ENCODE peak calls at places on chromosomes 4 and X, in six cellular contexts. One of them, this sample, is unnamed.
A peak's percentile ranks its signal among the peaks of the same experiment; 100 is the strongest.

GRCh38 chr4:78659665-78660064 is 108.1 kb downstream of the ANXA3 start:
- DNase-seq in activated T-helper 9 cell treated with anti-CD3 and anti-CD28 coated beads, Interleukin-2, amount 50 U/mL, for 16 hours: no peak
- DNase-seq in nephron progenitor cell: no peak
- DNase-seq in activated T-cell treated with anti-CD3 and anti-CD28 coated beads for 1 hour: no peak
- DNase-seq in fibroblast of gingiva: no peak
- DNase-seq in GF-D8: no peak
- DNase-seq in this sample: no peak

GRCh38 chr4:52837716-52838558 is 24.2 kb upstream of the RASL11B start:
- DNase-seq in activated T-cell treated with anti-CD3 and anti-CD28 coated beads for 1 hour: no peak
- DNase-seq in activated T-helper 9 cell treated with anti-CD3 and anti-CD28 coated beads, Interleukin-2, amount 50 U/mL, for 16 hours: no peak
- DNase-seq in GF-D8: no peak
- DNase-seq in fibroblast of gingiva: peak; percentile 32
- DNase-seq in nephron progenitor cell: no peak
- DNase-seq in this sample: no peak

GRCh38 chr4:15740764-15741404 is 37.2 kb upstream of the CD38 start:
- DNase-seq in nephron progenitor cell: no peak
- DNase-seq in GF-D8: no peak
- DNase-seq in activated T-cell treated with anti-CD3 and anti-CD28 coated beads for 1 hour: no peak
- DNase-seq in fibroblast of gingiva: no peak
- DNase-seq in activated T-helper 9 cell treated with anti-CD3 and anti-CD28 coated beads, Interleukin-2, amount 50 U/mL, for 16 hours: no peak
- DNase-seq in this sample: no peak

GRCh38 chrX:94053575-94053974 is 379.6 kb downstream of the FAM133A start:
- DNase-seq in nephron progenitor cell: no peak
- DNase-seq in GF-D8: no peak
- DNase-seq in fibroblast of gingiva: no peak
- DNase-seq in activated T-cell treated with anti-CD3 and anti-CD28 coated beads for 1 hour: no peak
- DNase-seq in activated T-helper 9 cell treated with anti-CD3 and anti-CD28 coated beads, Interleukin-2, amount 50 U/mL, for 16 hours: no peak
- DNase-seq in this sample: no peak

GRCh38 chrX:34487364-34487763 is 169.7 kb downstream of the TMEM47 start:
- DNase-seq in GF-D8: no peak
- DNase-seq in nephron progenitor cell: no peak
- DNase-seq in fibroblast of gingiva: no peak
- DNase-seq in activated T-cell treated with anti-CD3 and anti-CD28 coated beads for 1 hour: no peak
- DNase-seq in activated T-helper 9 cell treated with anti-CD3 and anti-CD28 coated beads, Interleukin-2, amount 50 U/mL, for 16 hours: no peak
- DNase-seq in this sample: no peak

GRCh38 chr4:8539661-8540060 is 40.5 kb upstream of the GPR78 start:
- DNase-seq in nephron progenitor cell: no peak
- DNase-seq in activated T-cell treated with anti-CD3 and anti-CD28 coated beads for 1 hour: no peak
- DNase-seq in fibroblast of gingiva: no peak
- DNase-seq in activated T-helper 9 cell treated with anti-CD3 and anti-CD28 coated beads, Interleukin-2, amount 50 U/mL, for 16 hours: no peak
- DNase-seq in GF-D8: no peak
- DNase-seq in this sample: no peak

GRCh38 chrX:46686003-46686645 is 72.8 kb downstream of the SLC9A7 start:
- DNase-seq in fibroblast of gingiva: peak; percentile 54
- DNase-seq in GF-D8: no peak
- DNase-seq in nephron progenitor cell: peak; percentile 38
- DNase-seq in activated T-helper 9 cell treated with anti-CD3 and anti-CD28 coated beads, Interleukin-2, amount 50 U/mL, for 16 hours: peak; percentile 8
- DNase-seq in activated T-cell treated with anti-CD3 and anti-CD28 coated beads for 1 hour: peak; percentile 9
- DNase-seq in this sample: no peak

GRCh38 chrX:48648299-48648698 is 35.3 kb upstream of the WAS start:
- DNase-seq in activated T-helper 9 cell treated with anti-CD3 and anti-CD28 coated beads, Interleukin-2, amount 50 U/mL, for 16 hours: no peak
- DNase-seq in fibroblast of gingiva: peak; percentile 52
- DNase-seq in activated T-cell treated with anti-CD3 and anti-CD28 coated beads for 1 hour: no peak
- DNase-seq in nephron progenitor cell: peak; percentile 10
- DNase-seq in GF-D8: peak; percentile 19
- DNase-seq in this sample: peak; percentile 15